ENCODE peak calls at places on chromosomes 13 and 19, in five cellular contexts. M, K, Z, A and G are unnamed samples.

GRCh38 chr13:30659980-30660379 is 42.3 kb downstream of the USPL1 start:
- DNase-seq in M (no peak), K (no peak), Z (no peak), A (no peak), G (no peak)

GRCh38 chr13:31088826-31089420 is 72.8 kb downstream of the HSPH1 start:
- DNase-seq in M (no peak), K (no peak), Z (no peak), A (no peak), G (no peak)

GRCh38 chr19:50652722-50653121 is 3.5 kb downstream of the C19orf81 start:
- DNase-seq in M (no peak), K (no peak), Z (no peak), A (no peak), G (no peak)

GRCh38 chr13:29924482-29924884 is 74.1 kb upstream of the UBL3 start:
- DNase-seq in M (peak), K (no peak), Z (no peak), A (no peak), G (peak)

GRCh38 chr13:77979721-77980377 is 61.2 kb upstream of the EDNRB start:
- DNase-seq in M (peak), K (no peak), Z (no peak), A (no peak), G (no peak)

GRCh38 chr13:35388456-35388855 is 88.0 kb downstream of the MAB21L1 start:
- DNase-seq in M (peak), K (no peak), Z (no peak), A (no peak), G (no peak)

GRCh38 chr13:20424559-20424852 is 101.2 kb downstream of the CRYL1 start:
- DNase-seq in M (no peak), K (no peak), Z (no peak), A (no peak), G (no peak)

GRCh38 chr19:53538378-53539109 is 599 bp downstream of the ZNF331 start:
- DNase-seq in M (no peak), K (no peak), Z (no peak), A (no peak), G (no peak)

GRCh38 chr19:1082165-1082927 is 12.8 kb downstream of the POLR2E start:
- DNase-seq in M (peak), K (peak), Z (no peak), A (peak), G (no peak)

GRCh38 chr19:4492337-4493103 is 20.4 kb downstream of the HDGFL2 start:
- DNase-seq in M (no peak), K (no peak), Z (no peak), A (no peak), G (no peak)

GRCh38 chr13:41645313-41645712 is 188.0 kb downstream of the RGCC start:
- DNase-seq in M (peak), K (no peak), Z (no peak), A (no peak), G (peak)

GRCh38 chr13:65940720-65941119 is 1289.4 kb downstream of the PCDH9 start:
- DNase-seq in M (no peak), K (no peak), Z (no peak), A (no peak), G (no peak)

GRCh38 chr13:98274921-98275487 is 97.9 kb upstream of the RNF113B start:
- DNase-seq in M (no peak), K (no peak), Z (no peak), A (no peak), G (no peak)

DNA sequence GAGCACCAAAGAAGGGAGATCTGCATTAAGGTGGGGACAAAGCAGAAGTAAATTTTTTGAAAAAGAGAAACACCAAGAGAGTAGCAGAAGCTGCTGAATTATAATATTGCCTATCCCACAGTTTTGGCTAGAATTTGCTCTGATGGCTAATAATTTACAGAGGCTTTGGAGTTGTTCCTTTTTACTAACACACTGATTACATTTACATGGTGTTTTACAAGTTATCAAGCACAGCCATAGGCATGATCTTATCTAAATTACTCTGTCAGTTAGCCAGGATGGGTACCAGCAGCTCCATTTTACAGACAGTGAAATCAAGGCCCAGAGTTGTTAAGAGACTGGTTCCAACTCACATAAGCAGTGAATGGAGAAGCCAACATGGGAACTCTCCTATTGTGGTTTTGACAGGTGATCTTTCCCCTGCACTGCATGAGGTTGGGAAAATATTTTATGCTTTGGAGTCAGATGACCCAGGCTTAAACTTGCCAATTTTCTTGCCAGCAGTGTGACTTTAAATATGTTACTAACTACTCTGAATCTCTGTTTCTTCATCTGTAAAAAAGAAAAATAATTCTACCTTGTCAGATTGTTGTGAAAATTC is 33.5 kb upstream of the ESD start:
- DNase-seq in M (no peak), K (no peak), Z (no peak), A (no peak), G (no peak)
- TF ChIP-seq CTCF in M (no peak), K (no peak), Z (no peak), A (no peak), G (no peak)

GRCh38 chr19:57706346-57706745 is 2.7 kb downstream of the ZNF154 start:
- DNase-seq in M (no peak), K (no peak), Z (no peak), A (no peak), G (no peak)

GRCh38 chr19:57712222-57712621 is 3.2 kb upstream of the ZNF154 start:
- DNase-seq in M (no peak), K (no peak), Z (no peak), A (no peak), G (no peak)

GRCh38 chr19:57708641-57709354 is at the start of gene ZNF154:
- DNase-seq in M (peak), K (no peak), Z (no peak), A (no peak), G (no peak)

DNA sequence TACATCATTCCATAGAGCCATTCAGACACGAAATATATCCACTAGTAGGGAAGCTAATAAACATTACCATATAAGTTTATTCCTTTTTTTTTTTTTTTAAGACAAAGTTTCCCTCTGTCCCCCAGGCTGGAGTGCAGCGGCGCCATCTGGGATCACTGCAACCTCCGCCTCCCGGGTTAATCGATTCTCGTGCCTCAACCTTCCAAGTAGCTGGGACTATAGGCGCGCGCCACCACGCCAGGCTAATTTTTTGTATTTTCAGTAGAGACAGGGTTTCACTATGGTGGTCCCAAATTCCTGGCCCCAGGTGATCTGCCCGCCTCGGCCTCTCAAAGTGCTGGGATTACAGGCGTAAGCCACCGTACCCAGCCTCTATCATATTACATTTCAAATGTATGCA is 612 bp upstream of the ZNF154 start:
- DNase-seq in M (no peak), K (no peak), Z (no peak), A (no peak), G (no peak)
- H3K4me3 ChIP-seq in M (no peak), K (no peak), Z (no peak), A (no peak), G (no peak)

GRCh38 chr19:33868821-33869412 is 72.2 kb downstream of the KCTD15 start:
- DNase-seq in M (peak), K (peak), Z (no peak), A (peak), G (no peak)
- TF ChIP-seq CTCF in M (no peak), K (peak), Z (no peak), A (no peak), G (no peak)

GRCh38 chr19:12884627-12884925 is 2.4 kb downstream of the KLF1 start:
- DNase-seq in M (no peak), K (no peak), Z (no peak), A (no peak), G (no peak)
- H3K4me3 ChIP-seq in M (no peak), K (peak), Z (no peak), A (peak), G (no peak)

GRCh38 chr19:14156971-14157717 is 20.8 kb upstream of the ASF1B start:
- DNase-seq in M (no peak), K (no peak), Z (no peak), A (no peak), G (no peak)
- TF ChIP-seq CTCF in M (no peak), K (no peak), Z (no peak), A (no peak), G (no peak)

GRCh38 chr19:10227215-10227971 is 3.7 kb downstream of the S1PR2 start:
- DNase-seq in M (peak), K (no peak), Z (no peak), A (no peak), G (no peak)
- H3K4me3 ChIP-seq in M (peak), K (no peak), Z (no peak), A (peak), G (no peak)

GRCh38 chr13:25575562-25575961 is 203.8 kb downstream of the ATP8A2 start:
- DNase-seq in M (no peak), K (no peak), Z (no peak), A (no peak), G (no peak)

GRCh38 chr13:25574437-25575426 is 203.0 kb downstream of the ATP8A2 start:
- DNase-seq in M (peak), K (peak), Z (peak), A (peak), G (peak)

GRCh38 chr13:25570185-25570584 is 198.4 kb downstream of the ATP8A2 start:
- DNase-seq in M (no peak), K (no peak), Z (no peak), A (no peak), G (no peak)

DNA sequence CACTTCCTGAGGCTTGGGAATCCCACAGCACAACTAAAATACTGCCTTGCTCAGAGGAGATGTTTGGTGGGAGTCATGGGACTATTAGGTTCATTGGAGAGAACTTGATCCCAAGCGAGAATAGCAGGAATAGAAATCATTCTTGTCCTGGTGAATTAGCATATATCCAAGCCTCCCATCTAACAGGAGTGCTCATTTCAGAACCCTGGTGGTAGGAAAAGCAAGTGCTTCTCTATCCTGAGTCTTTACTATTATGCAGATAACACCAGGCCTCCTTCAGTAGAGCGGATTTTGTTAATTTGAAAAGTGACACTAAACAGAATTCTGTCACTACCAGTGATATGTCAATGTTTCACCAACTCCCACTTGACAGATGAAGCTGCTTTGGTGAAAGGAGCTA is 199.5 kb downstream of the ATP8A2 start:
- DNase-seq in M (no peak), K (no peak), Z (no peak), A (no peak), G (no peak)
- TF ChIP-seq CTCF in M (no peak), K (no peak), Z (no peak), A (no peak), G (no peak)

DNA sequence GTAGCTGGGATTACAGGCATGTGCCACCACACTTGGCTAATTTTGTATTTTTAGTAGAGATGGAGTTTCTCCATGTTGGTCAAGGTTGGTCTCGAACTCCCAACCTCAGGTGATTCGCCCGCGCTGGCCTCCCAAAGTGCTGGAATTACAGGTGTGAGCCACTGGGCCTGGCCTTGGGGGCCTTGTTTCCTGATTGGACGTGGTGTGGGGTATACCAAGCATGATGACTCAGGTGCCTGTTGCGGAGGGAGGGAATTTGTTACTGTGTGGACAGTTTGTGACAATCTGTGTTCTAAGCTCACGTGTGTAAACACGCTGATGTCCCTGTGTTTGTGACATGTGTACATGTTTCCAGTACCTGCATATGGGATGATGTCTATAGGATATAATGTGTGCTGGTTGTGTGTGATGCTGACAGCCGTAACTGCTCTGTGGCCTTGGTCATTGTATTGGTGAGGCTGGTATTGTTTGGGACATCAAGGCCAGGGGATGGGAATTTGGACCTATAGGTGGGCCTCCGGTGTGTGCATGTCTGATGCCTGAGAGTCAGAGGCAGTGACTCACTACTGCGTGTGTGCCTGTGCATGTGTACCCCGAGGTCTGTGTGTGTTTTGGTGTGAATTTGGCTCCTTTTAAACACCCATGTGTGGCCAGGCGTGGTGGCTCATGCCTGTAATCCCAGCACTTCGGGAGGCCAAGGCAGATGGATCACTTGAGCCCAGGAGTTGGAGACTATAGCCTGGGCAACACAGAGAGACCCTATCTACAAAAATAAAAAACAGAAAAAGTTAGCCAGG is 1.6 kb upstream of the EGLN2 start:
- DNase-seq in M (no peak), K (no peak), Z (no peak), A (no peak), G (no peak)
- H3K4me3 ChIP-seq in M (no peak), K (no peak), Z (peak), A (no peak), G (no peak)